ENCODE peak calls at places on chromosomes 11 and 22, in nine cellular contexts. L, W, J, Q, D, U, K, P and E are unnamed samples.

GRCh38 chr11:94526645-94527438 is 14.6 kb downstream of the C11orf97 start:
- DNase-seq in L (no peak), W (no peak), J (no peak), Q (no peak), D (no peak), U (no peak), K (no peak), P (no peak), E (no peak)

GRCh38 chr11:35214792-35215193 is 75.8 kb downstream of the CD44 start:
- DNase-seq in L (no peak), W (peak), J (no peak), Q (no peak), D (peak), U (no peak), K (no peak), P (no peak), E (no peak)

GRCh38 chr22:41557401-41558240 is 3.2 kb upstream of the CSDC2 start:
- DNase-seq in L (no peak), W (no peak), J (peak), Q (no peak), D (no peak), U (no peak), K (peak), P (no peak), E (peak)

GRCh38 chr11:116513894-116514293 is 258.9 kb downstream of the BUD13 start:
- DNase-seq in L (no peak), W (no peak), J (peak), Q (peak), D (no peak), U (peak), K (no peak), P (peak), E (no peak)

GRCh38 chr11:2120359-2121100 is 18.7 kb downstream of the IGF2 start:
- DNase-seq in L (no peak), W (no peak), J (no peak), Q (no peak), D (no peak), U (no peak), K (no peak), P (no peak), E (no peak)

GRCh38 chr11:126585388-126586302 is 230.2 kb downstream of the ST3GAL4 start:
- DNase-seq in L (no peak), W (no peak), J (no peak), Q (no peak), D (peak), U (no peak), K (peak), P (no peak), E (peak)

GRCh38 chr22:30674482-30674881 is 6.8 kb upstream of the DUSP18 start:
- DNase-seq in L (no peak), W (no peak), J (no peak), Q (no peak), D (no peak), U (no peak), K (no peak), P (no peak), E (no peak)

GRCh38 chr11:45331839-45332485 is 45.8 kb upstream of the SYT13 start:
- DNase-seq in L (no peak), W (no peak), J (no peak), Q (no peak), D (no peak), U (no peak), K (no peak), P (no peak), E (no peak)

GRCh38 chr11:125569913-125570621 is 790 bp downstream of the EI24 start:
- DNase-seq in L (no peak), W (no peak), J (no peak), Q (no peak), D (no peak), U (peak), K (no peak), P (no peak), E (no peak)

GRCh38 chr11:18065572-18065971 is 19.5 kb upstream of the TPH1 start:
- DNase-seq in L (no peak), W (no peak), J (no peak), Q (no peak), D (no peak), U (no peak), K (no peak), P (no peak), E (no peak)

GRCh38 chr11:126631399-126631798 is 275.9 kb downstream of the ST3GAL4 start:
- DNase-seq in L (no peak), W (no peak), J (no peak), Q (no peak), D (no peak), U (no peak), K (no peak), P (no peak), E (no peak)